ENCODE peak calls at places on chromosome 9, in nine cellular contexts. One of them, this sample, is unnamed.

GRCh38 chr9:77839459-77840140 is 191.5 kb upstream of the GNA14 start:
- DNase-seq in keratinocyte: no peak
- DNase-seq in heart right ventricle: no peak
- DNase-seq in A549: peak; percentile 77
- DNase-seq in GM23338: no peak
- DNase-seq in HCT116: peak; percentile 31
- DNase-seq in fibroblast of lung: peak; percentile 78
- DNase-seq in neuronal stem cell: no peak
- DNase-seq in effector memory CD4-positive, alpha-beta T cell: no peak
- DNase-seq in this sample: no peak

GRCh38 chr9:123372766-123373446 is 16.9 kb downstream of the CRB2 start:
- DNase-seq in keratinocyte: no peak
- DNase-seq in heart right ventricle: no peak
- DNase-seq in A549: no peak
- DNase-seq in GM23338: no peak
- DNase-seq in HCT116: no peak
- DNase-seq in fibroblast of lung: no peak
- DNase-seq in neuronal stem cell: no peak
- DNase-seq in effector memory CD4-positive, alpha-beta T cell: no peak
- DNase-seq in this sample: no peak

GRCh38 chr9:96169488-96169887 is 132.5 kb downstream of the HSD17B3 start:
- DNase-seq in keratinocyte: no peak
- DNase-seq in heart right ventricle: peak; percentile 35
- DNase-seq in A549: peak; percentile 98
- DNase-seq in GM23338: peak; percentile 88
- DNase-seq in HCT116: no peak
- DNase-seq in fibroblast of lung: peak; percentile 63
- DNase-seq in neuronal stem cell: peak; percentile 69
- DNase-seq in effector memory CD4-positive, alpha-beta T cell: no peak
- DNase-seq in this sample: no peak

GRCh38 chr9:75890541-75891276 is at the start of gene PCSK5:
- DNase-seq in keratinocyte: peak; percentile 40
- DNase-seq in heart right ventricle: peak; percentile 87
- DNase-seq in A549: peak; percentile 90
- DNase-seq in GM23338: peak; percentile 96
- DNase-seq in HCT116: peak; percentile 86
- DNase-seq in fibroblast of lung: peak; percentile 96
- DNase-seq in neuronal stem cell: peak; percentile 92
- DNase-seq in effector memory CD4-positive, alpha-beta T cell: peak; percentile 74
- DNase-seq in this sample: peak; percentile 87

GRCh38 chr9:84775056-84775648 is 105.6 kb downstream of the NTRK2 start:
- DNase-seq in keratinocyte: no peak
- DNase-seq in heart right ventricle: no peak
- DNase-seq in A549: no peak
- DNase-seq in GM23338: no peak
- DNase-seq in HCT116: no peak
- DNase-seq in fibroblast of lung: no peak
- DNase-seq in neuronal stem cell: no peak
- DNase-seq in effector memory CD4-positive, alpha-beta T cell: no peak
- DNase-seq in this sample: no peak

GRCh38 chr9:116546711-116547581 is 140.2 kb upstream of the TRIM32 start:
- DNase-seq in keratinocyte: no peak
- DNase-seq in heart right ventricle: no peak
- DNase-seq in A549: peak; percentile 71
- DNase-seq in GM23338: no peak
- DNase-seq in HCT116: no peak
- DNase-seq in fibroblast of lung: peak; percentile 48
- DNase-seq in neuronal stem cell: no peak
- DNase-seq in effector memory CD4-positive, alpha-beta T cell: no peak
- DNase-seq in this sample: no peak

GRCh38 chr9:4315582-4316215 is 15.8 kb upstream of the GLIS3 start:
- DNase-seq in keratinocyte: no peak
- DNase-seq in heart right ventricle: peak; percentile 83
- DNase-seq in A549: peak; percentile 84
- DNase-seq in GM23338: peak; percentile 89
- DNase-seq in HCT116: peak; percentile 71
- DNase-seq in fibroblast of lung: peak; percentile 77
- DNase-seq in neuronal stem cell: peak; percentile 51
- DNase-seq in effector memory CD4-positive, alpha-beta T cell: peak; percentile 27
- DNase-seq in this sample: peak; percentile 56

GRCh38 chr9:36873247-36873875 is 160.7 kb downstream of the PAX5 start:
- DNase-seq in keratinocyte: peak; percentile 36
- DNase-seq in heart right ventricle: peak; percentile 45
- DNase-seq in A549: peak; percentile 73
- DNase-seq in GM23338: peak; percentile 88
- DNase-seq in HCT116: peak; percentile 43
- DNase-seq in fibroblast of lung: peak; percentile 56
- DNase-seq in neuronal stem cell: peak; percentile 62
- DNase-seq in effector memory CD4-positive, alpha-beta T cell: peak; percentile 25
- DNase-seq in this sample: peak; percentile 77

GRCh38 chr9:129990269-129991005 is 52.6 kb downstream of the FNBP1 start:
- DNase-seq in keratinocyte: no peak
- DNase-seq in heart right ventricle: no peak
- DNase-seq in A549: no peak
- DNase-seq in GM23338: no peak
- DNase-seq in HCT116: no peak
- DNase-seq in fibroblast of lung: no peak
- DNase-seq in neuronal stem cell: no peak
- DNase-seq in effector memory CD4-positive, alpha-beta T cell: peak; percentile 40
- DNase-seq in this sample: no peak

GRCh38 chr9:127132921-127133647 is 10.6 kb upstream of the ANGPTL2 start:
- DNase-seq in keratinocyte: no peak
- DNase-seq in heart right ventricle: no peak
- DNase-seq in A549: peak; percentile 24
- DNase-seq in GM23338: peak; percentile 63
- DNase-seq in HCT116: no peak
- DNase-seq in fibroblast of lung: peak; percentile 46
- DNase-seq in neuronal stem cell: no peak
- DNase-seq in effector memory CD4-positive, alpha-beta T cell: no peak
- DNase-seq in this sample: no peak

GRCh38 chr9:469672-470040 is 255.0 kb downstream of the DOCK8 start:
- DNase-seq in keratinocyte: no peak
- DNase-seq in heart right ventricle: peak; percentile 29
- DNase-seq in A549: no peak
- DNase-seq in GM23338: peak; percentile 56
- DNase-seq in HCT116: no peak
- DNase-seq in fibroblast of lung: no peak
- DNase-seq in neuronal stem cell: no peak
- DNase-seq in effector memory CD4-positive, alpha-beta T cell: no peak
- DNase-seq in this sample: no peak

GRCh38 chr9:471320-471719 is 256.7 kb downstream of the DOCK8 start:
- DNase-seq in keratinocyte: no peak
- DNase-seq in heart right ventricle: no peak
- DNase-seq in A549: no peak
- DNase-seq in GM23338: no peak
- DNase-seq in HCT116: no peak
- DNase-seq in fibroblast of lung: no peak
- DNase-seq in neuronal stem cell: no peak
- DNase-seq in effector memory CD4-positive, alpha-beta T cell: no peak
- DNase-seq in this sample: no peak

GRCh38 chr9:468766-469496 is 254.3 kb downstream of the DOCK8 start:
- DNase-seq in keratinocyte: no peak
- DNase-seq in heart right ventricle: no peak
- DNase-seq in A549: no peak
- DNase-seq in GM23338: no peak
- DNase-seq in HCT116: no peak
- DNase-seq in fibroblast of lung: no peak
- DNase-seq in neuronal stem cell: no peak
- DNase-seq in effector memory CD4-positive, alpha-beta T cell: no peak
- DNase-seq in this sample: no peak

GRCh38 chr9:470795-471194 is 256.1 kb downstream of the DOCK8 start:
- DNase-seq in keratinocyte: no peak
- DNase-seq in heart right ventricle: no peak
- DNase-seq in A549: no peak
- DNase-seq in GM23338: no peak
- DNase-seq in HCT116: no peak
- DNase-seq in fibroblast of lung: no peak
- DNase-seq in neuronal stem cell: no peak
- DNase-seq in effector memory CD4-positive, alpha-beta T cell: no peak
- DNase-seq in this sample: no peak

GRCh38 chr9:470041-470781 is 255.5 kb downstream of the DOCK8 start:
- DNase-seq in keratinocyte: peak; percentile 54
- DNase-seq in heart right ventricle: peak; percentile 89
- DNase-seq in A549: peak; percentile 79
- DNase-seq in GM23338: peak; percentile 96
- DNase-seq in HCT116: peak; percentile 54
- DNase-seq in fibroblast of lung: peak; percentile 84
- DNase-seq in neuronal stem cell: peak; percentile 83
- DNase-seq in effector memory CD4-positive, alpha-beta T cell: peak; percentile 70
- DNase-seq in this sample: peak; percentile 78
- H3K4me3 ChIP-seq in keratinocyte: peak overlapping the region; percentile 79
- H3K4me3 ChIP-seq in heart right ventricle: peak overlapping the region; percentile 60
- H3K4me3 ChIP-seq in A549: peak overlapping the region; percentile 47
- H3K4me3 ChIP-seq in GM23338: peak overlapping the region; percentile 68
- H3K4me3 ChIP-seq in HCT116: peak overlapping the region; percentile 64
- H3K4me3 ChIP-seq in fibroblast of lung: peak overlapping the region; percentile 62
- H3K4me3 ChIP-seq in neuronal stem cell: peak overlapping the region; percentile 61
- H3K4me3 ChIP-seq in effector memory CD4-positive, alpha-beta T cell: peak overlapping the region; percentile 58
- H3K4me3 ChIP-seq in this sample: peak overlapping the region; percentile 75

GRCh38 chr9:115416299-115416698 is 298.3 kb upstream of the TNC start:
- DNase-seq in keratinocyte: no peak
- DNase-seq in heart right ventricle: no peak
- DNase-seq in A549: no peak
- DNase-seq in GM23338: no peak
- DNase-seq in HCT116: no peak
- DNase-seq in fibroblast of lung: no peak
- DNase-seq in neuronal stem cell: no peak
- DNase-seq in effector memory CD4-positive, alpha-beta T cell: no peak
- DNase-seq in this sample: no peak
- H3K4me1 ChIP-seq in keratinocyte: no peaks in the 10 kb centered on the region
- H3K4me1 ChIP-seq in heart right ventricle: no peaks in the 10 kb centered on the region
- H3K4me1 ChIP-seq in A549: no peaks in the 10 kb centered on the region
- H3K4me1 ChIP-seq in GM23338: peaks cover 10% of the 10 kb centered on the region
- H3K4me1 ChIP-seq in HCT116: no peaks in the 10 kb centered on the region
- H3K4me1 ChIP-seq in fibroblast of lung: peaks cover 5% of the 10 kb centered on the region
- H3K4me1 ChIP-seq in neuronal stem cell: no peaks in the 10 kb centered on the region
- H3K4me1 ChIP-seq in effector memory CD4-positive, alpha-beta T cell: no peaks in the 10 kb centered on the region
- H3K4me1 ChIP-seq in this sample: no peaks in the 10 kb centered on the region

GRCh38 chr9:135128035-135128670 is 40.7 kb downstream of the OLFM1 start:
- DNase-seq in keratinocyte: no peak
- DNase-seq in heart right ventricle: no peak
- DNase-seq in A549: no peak
- DNase-seq in GM23338: no peak
- DNase-seq in HCT116: no peak
- DNase-seq in fibroblast of lung: no peak
- DNase-seq in neuronal stem cell: peak; percentile 65
- DNase-seq in effector memory CD4-positive, alpha-beta T cell: no peak
- DNase-seq in this sample: no peak

GRCh38 chr9:135129137-135129695 is 41.7 kb downstream of the OLFM1 start:
- DNase-seq in keratinocyte: no peak
- DNase-seq in heart right ventricle: no peak
- DNase-seq in A549: no peak
- DNase-seq in GM23338: no peak
- DNase-seq in HCT116: no peak
- DNase-seq in fibroblast of lung: no peak
- DNase-seq in neuronal stem cell: no peak
- DNase-seq in effector memory CD4-positive, alpha-beta T cell: no peak
- DNase-seq in this sample: no peak

GRCh38 chr9:135123735-135124134 is 36.3 kb downstream of the OLFM1 start:
- DNase-seq in keratinocyte: no peak
- DNase-seq in heart right ventricle: no peak
- DNase-seq in A549: no peak
- DNase-seq in GM23338: no peak
- DNase-seq in HCT116: no peak
- DNase-seq in fibroblast of lung: no peak
- DNase-seq in neuronal stem cell: no peak
- DNase-seq in effector memory CD4-positive, alpha-beta T cell: no peak
- DNase-seq in this sample: no peak

GRCh38 chr9:135123145-135123544 is 35.7 kb downstream of the OLFM1 start:
- DNase-seq in keratinocyte: no peak
- DNase-seq in heart right ventricle: no peak
- DNase-seq in A549: no peak
- DNase-seq in GM23338: no peak
- DNase-seq in HCT116: no peak
- DNase-seq in fibroblast of lung: no peak
- DNase-seq in neuronal stem cell: no peak
- DNase-seq in effector memory CD4-positive, alpha-beta T cell: no peak
- DNase-seq in this sample: no peak

GRCh38 chr9:135126480-135127187 is 39.2 kb downstream of the OLFM1 start:
- DNase-seq in keratinocyte: peak; percentile 28
- DNase-seq in heart right ventricle: no peak
- DNase-seq in A549: peak; percentile 75
- DNase-seq in GM23338: no peak
- DNase-seq in HCT116: peak; percentile 68
- DNase-seq in fibroblast of lung: no peak
- DNase-seq in neuronal stem cell: no peak
- DNase-seq in effector memory CD4-positive, alpha-beta T cell: no peak
- DNase-seq in this sample: no peak
- H3K4me3 ChIP-seq in keratinocyte: no peak overlapping the region
- H3K4me3 ChIP-seq in heart right ventricle: no peak overlapping the region
- H3K4me3 ChIP-seq in A549: no peak overlapping the region
- H3K4me3 ChIP-seq in GM23338: no peak overlapping the region
- H3K4me3 ChIP-seq in HCT116: no peak overlapping the region
- H3K4me3 ChIP-seq in fibroblast of lung: no peak overlapping the region
- H3K4me3 ChIP-seq in neuronal stem cell: no peak overlapping the region
- H3K4me3 ChIP-seq in effector memory CD4-positive, alpha-beta T cell: no peak overlapping the region
- H3K4me3 ChIP-seq in this sample: no peak overlapping the region

GRCh38 chr9:124697326-124698200 is 73.5 kb downstream of the NR6A1 start:
- DNase-seq in keratinocyte: no peak
- DNase-seq in heart right ventricle: no peak
- DNase-seq in A549: peak; percentile 7
- DNase-seq in GM23338: no peak
- DNase-seq in HCT116: no peak
- DNase-seq in fibroblast of lung: peak; percentile 41
- DNase-seq in neuronal stem cell: no peak
- DNase-seq in effector memory CD4-positive, alpha-beta T cell: no peak
- DNase-seq in this sample: no peak

GRCh38 chr9:124695280-124695890 is 75.7 kb downstream of the NR6A1 start:
- DNase-seq in keratinocyte: no peak
- DNase-seq in heart right ventricle: no peak
- DNase-seq in A549: peak; percentile 4
- DNase-seq in GM23338: no peak
- DNase-seq in HCT116: no peak
- DNase-seq in fibroblast of lung: no peak
- DNase-seq in neuronal stem cell: no peak
- DNase-seq in effector memory CD4-positive, alpha-beta T cell: no peak
- DNase-seq in this sample: no peak

GRCh38 chr9:124696101-124696500 is 75.0 kb downstream of the NR6A1 start:
- DNase-seq in keratinocyte: no peak
- DNase-seq in heart right ventricle: no peak
- DNase-seq in A549: no peak
- DNase-seq in GM23338: peak; percentile 22
- DNase-seq in HCT116: no peak
- DNase-seq in fibroblast of lung: peak; percentile 25
- DNase-seq in neuronal stem cell: no peak
- DNase-seq in effector memory CD4-positive, alpha-beta T cell: no peak
- DNase-seq in this sample: no peak

GRCh38 chr9:124698265-124698664 is 72.8 kb downstream of the NR6A1 start:
- DNase-seq in keratinocyte: peak; percentile 36
- DNase-seq in heart right ventricle: no peak
- DNase-seq in A549: peak; percentile 14
- DNase-seq in GM23338: no peak
- DNase-seq in HCT116: no peak
- DNase-seq in fibroblast of lung: peak; percentile 11
- DNase-seq in neuronal stem cell: peak; percentile 9
- DNase-seq in effector memory CD4-positive, alpha-beta T cell: no peak
- DNase-seq in this sample: no peak

DNA sequence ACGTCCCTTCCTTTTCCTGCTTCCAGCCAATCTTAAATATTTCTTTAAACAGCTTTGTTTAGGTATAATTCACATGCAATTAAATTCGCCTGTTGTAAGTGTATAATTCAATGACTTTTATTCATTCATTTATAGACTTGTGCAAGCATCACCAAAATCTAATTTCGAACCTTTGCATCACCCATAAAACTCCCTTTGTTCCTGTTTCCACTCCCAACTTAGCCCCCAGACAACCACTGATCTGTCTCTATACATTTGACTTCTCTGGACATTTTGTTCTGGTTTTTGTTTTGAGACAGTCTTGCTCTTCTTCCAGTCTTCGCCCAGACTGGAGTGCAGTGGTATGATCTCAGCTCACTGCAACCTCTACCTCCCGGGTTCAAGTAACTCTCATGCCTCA is 71.5 kb downstream of the NR6A1 start:
- DNase-seq in keratinocyte: no peak
- DNase-seq in heart right ventricle: no peak
- DNase-seq in A549: no peak
- DNase-seq in GM23338: no peak
- DNase-seq in HCT116: no peak
- DNase-seq in fibroblast of lung: no peak
- DNase-seq in neuronal stem cell: no peak
- DNase-seq in effector memory CD4-positive, alpha-beta T cell: no peak
- DNase-seq in this sample: no peak
- H3K4me1 ChIP-seq in keratinocyte: peaks cover 41% of the 10 kb centered on the region
- H3K4me1 ChIP-seq in heart right ventricle: no peaks in the 10 kb centered on the region
- H3K4me1 ChIP-seq in A549: peaks cover 48% of the 10 kb centered on the region
- H3K4me1 ChIP-seq in GM23338: peaks cover 36% of the 10 kb centered on the region
- H3K4me1 ChIP-seq in HCT116: peaks cover 64% of the 10 kb centered on the region
- H3K4me1 ChIP-seq in fibroblast of lung: no peaks in the 10 kb centered on the region
- H3K4me1 ChIP-seq in neuronal stem cell: peaks cover 12% of the 10 kb centered on the region
- H3K4me1 ChIP-seq in effector memory CD4-positive, alpha-beta T cell: no peaks in the 10 kb centered on the region
- H3K4me1 ChIP-seq in this sample: no peaks in the 10 kb centered on the region

This sample was measured in CD8-positive, alpha-beta T cell.